ENCODE peak calls at places on chromosome 5, in seven cellular contexts. F, Q, U, V, G, M and Z are unnamed samples.

GRCh38 chr5:36875789-36876388 is 680 bp upstream of the NIPBL start:
- DNase-seq in F (peak), Q (peak), U (peak), V (peak), G (peak), M (peak), Z (peak)

GRCh38 chr5:1801061-1801953 is at the start of gene NDUFS6:
- DNase-seq in F (peak), Q (peak), U (peak), V (peak), G (peak), M (peak), Z (peak)

GRCh38 chr5:131198625-131199024 is 27.9 kb downstream of the LYRM7 start:
- DNase-seq in F (no peak), Q (peak), U (no peak), V (no peak), G (no peak), M (no peak), Z (no peak)

GRCh38 chr5:186091-187041 is 4.9 kb upstream of the LRRC14B start:
- DNase-seq in F (no peak), Q (no peak), U (no peak), V (no peak), G (no peak), M (no peak), Z (no peak)

GRCh38 chr5:38796000-38796738 is 49.6 kb upstream of the OSMR start:
- DNase-seq in F (peak), Q (no peak), U (peak), V (no peak), G (no peak), M (peak), Z (no peak)

GRCh38 chr5:53397141-53397794 is 83.2 kb upstream of the FST start:
- DNase-seq in F (no peak), Q (no peak), U (no peak), V (no peak), G (no peak), M (no peak), Z (no peak)

GRCh38 chr5:12332480-12332879 is 428.2 kb upstream of the CTNND2 start:
- DNase-seq in F (no peak), Q (no peak), U (no peak), V (no peak), G (no peak), M (no peak), Z (no peak)

GRCh38 chr5:145236127-145236526 is 599.0 kb downstream of the PRELID2 start:
- DNase-seq in F (no peak), Q (peak), U (no peak), V (no peak), G (no peak), M (no peak), Z (no peak)

GRCh38 chr5:99032234-99033013 is 103.6 kb upstream of the CHD1 start:
- DNase-seq in F (peak), Q (peak), U (no peak), V (no peak), G (peak), M (peak), Z (peak)

GRCh38 chr5:37206733-37207132 is 42.4 kb downstream of the CPLANE1 start:
- DNase-seq in F (no peak), Q (no peak), U (no peak), V (no peak), G (no peak), M (peak), Z (no peak)

GRCh38 chr5:111829701-111830100 is 72.7 kb upstream of the NREP start:
- DNase-seq in F (no peak), Q (peak), U (no peak), V (no peak), G (no peak), M (peak), Z (no peak)

DNA sequence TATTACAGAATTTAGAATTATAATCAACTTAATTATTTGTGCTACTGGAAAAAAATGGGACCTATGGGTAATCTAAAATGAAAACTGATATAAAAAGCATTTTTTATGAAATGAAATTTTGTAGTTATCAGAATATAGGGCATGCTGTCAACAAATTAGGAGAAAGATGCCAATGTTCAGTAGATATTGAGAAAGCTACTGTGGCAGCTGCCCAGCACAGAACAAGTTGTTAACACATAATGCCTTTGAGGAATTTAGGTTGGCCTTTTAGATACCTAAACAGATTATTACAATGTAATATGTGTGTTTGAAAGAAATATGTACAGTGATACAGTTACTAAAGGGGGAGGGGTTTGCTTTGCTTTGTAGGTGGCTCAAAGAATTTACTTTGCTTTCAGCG is 54.1 kb downstream of the PPIC start:
- DNase-seq in F (no peak), Q (no peak), U (no peak), V (no peak), G (no peak), M (no peak), Z (no peak)
- TF ChIP-seq CTCF in F (no peak), Q (no peak), U (no peak), V (no peak), G (no peak), M (no peak), Z (no peak)

GRCh38 chr5:61344187-61344944 is 12.3 kb downstream of the ZSWIM6 start:
- DNase-seq in F (no peak), Q (no peak), U (peak), V (no peak), G (no peak), M (peak), Z (no peak)

GRCh38 chr5:61348437-61348836 is 16.4 kb downstream of the ZSWIM6 start:
- DNase-seq in F (no peak), Q (no peak), U (no peak), V (no peak), G (no peak), M (no peak), Z (no peak)

GRCh38 chr5:61349935-61350334 is 17.9 kb downstream of the ZSWIM6 start:
- DNase-seq in F (no peak), Q (no peak), U (no peak), V (no peak), G (no peak), M (no peak), Z (no peak)

GRCh38 chr5:61346511-61346910 is 14.5 kb downstream of the ZSWIM6 start:
- DNase-seq in F (no peak), Q (no peak), U (no peak), V (no peak), G (no peak), M (no peak), Z (no peak)

GRCh38 chr5:61347088-61347487 is 15.0 kb downstream of the ZSWIM6 start:
- DNase-seq in F (no peak), Q (no peak), U (no peak), V (no peak), G (no peak), M (no peak), Z (no peak)
- TF ChIP-seq CTCF in F (no peak), Q (no peak), U (no peak), V (peak), G (no peak), M (no peak), Z (no peak)

GRCh38 chr5:116023619-116024018 is 8.7 kb upstream of the ARL14EPL start:
- DNase-seq in F (no peak), Q (no peak), U (no peak), V (no peak), G (no peak), M (no peak), Z (no peak)
- TF ChIP-seq CTCF in F (no peak), Q (peak), U (no peak), V (no peak), G (no peak), M (peak), Z (no peak)

DNA sequence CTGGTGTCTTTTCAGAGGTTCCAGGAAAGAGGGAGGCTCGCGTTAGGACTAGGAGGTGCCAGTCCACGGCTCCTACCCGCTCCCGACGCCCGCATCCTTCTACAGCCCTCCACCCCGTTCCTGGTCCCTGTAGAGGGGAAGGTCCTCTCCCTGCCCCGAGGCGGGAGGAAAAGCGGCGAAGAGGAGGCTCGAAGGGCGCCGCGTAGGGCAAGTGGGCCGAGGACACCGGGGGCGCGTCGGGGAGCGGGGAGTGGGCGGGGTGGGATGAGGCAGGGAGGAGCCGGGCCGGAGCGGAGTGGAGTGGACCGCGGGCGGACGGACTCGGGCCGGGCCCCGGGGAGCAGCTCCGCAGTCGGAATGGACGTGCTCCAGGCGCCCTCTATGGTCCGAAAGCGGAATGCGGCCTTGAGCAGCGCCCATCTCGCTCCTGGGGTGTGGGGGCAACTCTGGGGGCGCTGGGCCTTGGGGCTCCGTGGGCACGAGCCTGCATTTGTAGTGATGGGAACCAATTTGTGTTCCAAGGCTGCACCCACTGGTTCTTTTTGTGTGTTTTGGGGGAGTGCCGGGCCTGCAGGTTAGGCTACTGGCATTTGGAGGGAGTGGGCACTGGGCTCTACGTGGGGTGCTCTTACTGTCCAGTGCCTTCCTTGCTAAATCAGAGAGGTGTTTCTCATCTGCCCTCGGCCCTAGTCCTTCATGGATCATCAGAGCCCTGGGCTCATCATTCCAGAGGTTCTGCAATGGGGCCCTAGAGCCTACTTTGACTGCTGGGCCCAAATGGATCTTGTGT is 7.3 kb downstream of the IRX1 start:
- DNase-seq in F (no peak), Q (peak), U (peak), V (no peak), G (no peak), M (peak), Z (peak)
- TF ChIP-seq CTCF in F (peak), Q (no peak), U (peak), V (peak), G (no peak), M (peak), Z (peak)

GRCh38 chr5:56838409-56839039 is 23.2 kb downstream of the MAP3K1 start:
- DNase-seq in F (no peak), Q (peak), U (no peak), V (no peak), G (no peak), M (peak), Z (peak)
- TF ChIP-seq CTCF in F (peak), Q (peak), U (peak), V (peak), G (peak), M (peak), Z (peak)